ENCODE peak calls at places on chromosomes 2 and 18, in six cellular contexts. D is nephron progenitor cell, X is adrenal gland, H is heart right ventricle, Q is astrocyte of the spinal cord, P is Panc1. T is an unnamed sample.
A peak's percentile ranks its signal among the peaks of the same experiment; 100 is the strongest.

GRCh38 chr2:99822487-99823218 is 319.7 kb downstream of the AFF3 start:
- DNase-seq in Q (no peak), X (no peak), P (no peak), D (no peak), H (no peak), T (no peak)

GRCh38 chr2:1543776-1544477 is 130.7 kb downstream of the TPO start:
- DNase-seq in X (no peak), Q (no peak), H (no peak), P (no peak), D (no peak), T (no peak)

GRCh38 chr2:219060821-219061791 is at the start of gene IHH:
- DNase-seq in D (peak; percentile 53), Q (no peak), P (no peak), H (no peak), X (no peak), T (no peak)

GRCh38 chr2:241279413-241279812 is 36.1 kb downstream of the HDLBP start:
- DNase-seq in P (no peak), X (peak; percentile 51), Q (no peak), D (no peak), H (no peak), T (no peak)

GRCh38 chr2:171547256-171547655 is 25.0 kb downstream of the CYBRD1 start:
- DNase-seq in D (no peak), P (no peak), X (no peak), H (no peak), Q (no peak), T (no peak)

GRCh38 chr2:231573096-231573495 is 19.6 kb upstream of the TEX44 start:
- DNase-seq in D (no peak), H (no peak), P (no peak), Q (no peak), X (no peak), T (no peak)

GRCh38 chr2:176527141-176527901 is 258.1 kb downstream of the MTX2 start:
- DNase-seq in P (no peak), Q (no peak), X (no peak), H (no peak), D (no peak), T (no peak)

GRCh38 chr2:233063269-233063975 is 3.3 kb downstream of the INPP5D start:
- DNase-seq in H (no peak), D (peak; percentile 28), X (no peak), P (no peak), Q (no peak), T (no peak)

GRCh38 chr2:64459575-64459974 is 5.6 kb downstream of the LGALSL start:
- DNase-seq in X (no peak), Q (no peak), P (no peak), D (no peak), H (no peak), T (no peak)

GRCh38 chr2:10494351-10495066 is 46.4 kb upstream of the ODC1 start:
- DNase-seq in X (peak; percentile 6), D (no peak), P (no peak), H (no peak), Q (no peak), T (peak; percentile 10)

GRCh38 chr2:196511258-196511971 is 128.1 kb upstream of the CCDC150 start:
- DNase-seq in H (no peak), P (no peak), Q (no peak), D (no peak), X (no peak), T (no peak)

GRCh38 chr18:31105733-31106132 is 3.5 kb upstream of the DSC2 start:
- DNase-seq in X (no peak), P (no peak), D (no peak), H (no peak), Q (no peak), T (no peak)

GRCh38 chr18:12621737-12622306 is 36.1 kb downstream of the SPIRE1 start:
- DNase-seq in X (no peak), Q (peak; percentile 65), P (no peak), D (no peak), H (no peak), T (no peak)

GRCh38 chr2:98901291-98901690 is 34.7 kb downstream of the CRACDL start:
- DNase-seq in H (no peak), X (peak; percentile 27), D (no peak), P (no peak), Q (no peak), T (no peak)

GRCh38 chr18:33875029-33875428 is 297.0 kb downstream of the ASXL3 start:
- DNase-seq in D (no peak), Q (no peak), H (no peak), P (no peak), X (no peak), T (no peak)

GRCh38 chr18:70415823-70416488 is 127.1 kb downstream of the SOCS6 start:
- DNase-seq in H (no peak), Q (no peak), D (no peak), X (no peak), P (no peak), T (no peak)

GRCh38 chr2:74735009-74735408 is 81.0 kb downstream of the SEMA4F start:
- DNase-seq in P (no peak), Q (no peak), X (no peak), H (no peak), D (no peak), T (no peak)

GRCh38 chr2:207253946-207254345 is 88.2 kb upstream of the KLF7 start:
- DNase-seq in D (no peak), Q (peak; percentile 84), X (no peak), P (no peak), H (no peak), T (no peak)

GRCh38 chr2:147623328-147623727 is 221.5 kb upstream of the ACVR2A start:
- DNase-seq in H (no peak), X (no peak), P (no peak), Q (no peak), D (no peak), T (no peak)

GRCh38 chr2:10274376-10274775 is 28.3 kb upstream of the HPCAL1 start:
- DNase-seq in Q (no peak), D (no peak), H (no peak), P (no peak), X (no peak), T (no peak)

GRCh38 chr2:232236200-232236599 is 142.4 kb upstream of the ALPP start:
- DNase-seq in H (no peak), D (no peak), Q (no peak), X (no peak), P (no peak), T (no peak)

GRCh38 chr2:74532222-74532621 is 2.5 kb downstream of the HTRA2 start:
- DNase-seq in Q (peak; percentile 45), H (no peak), X (no peak), P (no peak), D (no peak), T (no peak)

GRCh38 chr2:239445771-239446524 is 45.1 kb upstream of the HDAC4 start:
- DNase-seq in D (no peak), H (no peak), P (no peak), Q (no peak), X (no peak), T (no peak)

GRCh38 chr2:26588576-26588975 is 52.6 kb downstream of the CIB4 start:
- DNase-seq in X (no peak), Q (no peak), H (no peak), D (no peak), P (no peak), T (no peak)

GRCh38 chr2:240455719-240456606 is 20.5 kb downstream of the GPC1 start:
- DNase-seq in Q (no peak), P (no peak), X (no peak), H (peak; percentile 28), D (peak; percentile 66), T (no peak)

DNA sequence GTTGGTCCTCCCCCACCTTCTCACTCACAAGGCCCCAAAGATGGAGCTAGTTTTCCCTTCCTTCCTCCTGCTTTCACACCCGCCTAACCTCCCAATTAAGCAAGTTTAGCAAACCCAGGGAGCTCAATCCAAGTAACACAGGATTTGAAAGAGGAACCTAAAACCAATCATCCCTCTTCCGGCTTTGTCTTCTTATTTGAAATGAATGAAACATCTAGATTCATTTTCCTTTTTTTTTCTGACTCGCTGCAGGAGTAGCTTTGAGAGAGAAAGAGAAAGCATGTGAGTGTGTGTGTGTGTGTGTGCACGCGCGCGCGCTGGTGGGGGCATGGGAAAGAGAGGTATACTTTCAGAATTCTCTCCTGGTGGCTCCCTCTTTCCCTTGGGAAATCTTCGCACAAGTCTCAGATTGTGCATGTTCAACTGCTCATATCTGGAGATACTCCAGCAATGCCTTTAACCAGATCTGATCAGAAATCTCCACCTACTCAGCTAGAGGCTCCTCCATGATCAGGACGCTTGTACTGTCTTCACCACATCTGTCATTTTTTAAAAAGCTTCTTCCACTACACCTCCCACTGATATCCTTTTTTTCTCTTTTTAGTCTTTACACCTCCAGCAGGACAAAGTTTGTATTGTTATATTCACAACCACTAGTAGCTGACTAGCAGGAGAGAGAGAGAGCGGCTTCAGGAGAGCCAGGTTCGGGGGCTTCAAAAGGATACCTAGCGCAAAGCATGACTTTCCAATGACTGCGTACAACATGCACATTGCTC is 1.6 kb downstream of the SLC8A1 start:
- DNase-seq in P (no peak), X (no peak), Q (peak; percentile 78), D (no peak), H (peak; percentile 29), T (no peak)
- TF ChIP-seq CTCF in P (peak; percentile 7), X (no peak), Q (no peak), D (no peak), H (no peak), T (no peak)

GRCh38 chr2:190511104-190511503 is 23.4 kb downstream of the NEMP2 start:
- DNase-seq in H (no peak), X (no peak), P (no peak), D (no peak), Q (peak; percentile 53), T (no peak)
- TF ChIP-seq CTCF in H (peak; percentile 38), X (peak; percentile 64), P (peak; percentile 39), D (peak; percentile 44), Q (peak; percentile 50), T (no peak)

GRCh38 chr18:22324191-22325131 is 93.3 kb downstream of the CTAGE1 start:
- DNase-seq in D (peak; percentile 72), H (peak; percentile 74), Q (peak; percentile 44), X (peak; percentile 79), P (no peak), T (no peak)
- TF ChIP-seq CTCF in D (peak; percentile 15), H (peak; percentile 44), Q (peak; percentile 21), X (no peak), P (no peak), T (no peak)

DNA sequence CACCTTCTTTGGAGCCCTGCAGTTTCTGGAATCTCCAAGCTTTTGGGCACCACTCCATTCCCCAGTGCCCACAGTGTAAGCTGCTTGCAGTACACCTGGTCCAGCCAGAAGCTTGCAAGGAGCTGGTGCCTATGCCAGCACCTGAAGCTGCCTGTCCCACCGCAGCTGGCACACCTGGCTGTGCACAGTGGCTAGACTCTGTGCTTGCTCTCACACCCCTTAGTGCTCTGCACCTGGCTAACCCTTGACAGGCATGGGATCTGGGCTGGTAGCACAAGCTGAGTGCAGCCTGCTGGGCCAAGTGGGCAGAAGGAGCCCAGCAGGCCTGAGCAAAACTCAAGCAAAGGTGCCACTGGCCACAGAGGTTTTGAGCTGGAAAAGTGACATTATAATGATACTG is 183.8 kb upstream of the MC4R start:
- DNase-seq in D (no peak), X (no peak), P (no peak), H (no peak), Q (no peak), T (no peak)
- TF ChIP-seq CTCF in D (no peak), X (no peak), P (no peak), H (no peak), Q (no peak), T (no peak)

GRCh38 chr2:222862068-222862914 is 1.5 kb downstream of the ACSL3 start:
- DNase-seq in Q (peak; percentile 61), P (no peak), D (no peak), H (no peak), X (no peak), T (no peak)
- TF ChIP-seq CTCF in Q (peak; percentile 42), P (peak; percentile 24), D (no peak), H (no peak), X (no peak), T (no peak)

T was measured in CD8-positive, alpha-beta T cell.